ENCODE peak calls at places on chromosomes 3 and 15, in nine cellular contexts. O is Caco-2, P is lower lobe of right lung, G is cardiac muscle cell, I is tibial nerve, L is heart left ventricle, W is psoas muscle, X is esophagus squamous epithelium, R is Peyer's patch. B is an unnamed sample. For H3K9me3, the result is how much of the 10 kb centered on the place peaks cover.

GRCh38 chr3:53254190-53254809 is 1.5 kb downstream of the TKT start:
- DNase-seq in O (no peak), P (no peak), G (peak), I (no peak), L (no peak), W (no peak), X (no peak), R (no peak), B (peak)

GRCh38 chr3:47251689-47252088 is 30.9 kb downstream of the KIF9 start:
- DNase-seq in O (no peak), P (peak), G (peak), I (no peak), L (no peak), W (no peak), X (no peak), R (no peak), B (no peak)

GRCh38 chr3:190513409-190514162 is at the start of gene IL1RAP:
- DNase-seq in O (peak), P (peak), G (peak), I (peak), L (peak), W (peak), X (peak), R (peak), B (peak)

GRCh38 chr3:69144631-69145244 is 22.3 kb upstream of the LMOD3 start:
- DNase-seq in O (no peak), P (no peak), G (no peak), I (no peak), L (no peak), W (no peak), X (no peak), R (no peak), B (no peak)

GRCh38 chr15:72345280-72345679 is 25.3 kb upstream of the CELF6 start:
- DNase-seq in O (no peak), P (no peak), G (no peak), I (no peak), L (no peak), W (no peak), X (no peak), R (no peak), B (no peak)

GRCh38 chr3:65497846-65498245 is 540.9 kb downstream of the MAGI1 start:
- DNase-seq in O (no peak), P (no peak), G (no peak), I (no peak), L (no peak), W (no peak), X (no peak), R (no peak), B (no peak)

GRCh38 chr15:65535192-65535591 is 4.9 kb downstream of the HACD3 start:
- DNase-seq in O (no peak), P (no peak), G (no peak), I (no peak), L (no peak), W (no peak), X (no peak), R (no peak), B (no peak)

GRCh38 chr15:67528536-67528935 is 7.6 kb downstream of the C15orf61 start:
- DNase-seq in O (no peak), P (no peak), G (no peak), I (no peak), L (no peak), W (no peak), X (no peak), R (no peak), B (no peak)

GRCh38 chr3:7518471-7518870 is 657.6 kb downstream of the GRM7 start:
- DNase-seq in O (no peak), P (no peak), G (peak), I (peak), L (no peak), W (no peak), X (no peak), R (no peak), B (no peak)

GRCh38 chr3:194267744-194268658 is 83.1 kb downstream of the CPN2 start:
- DNase-seq in O (peak), P (peak), G (no peak), I (no peak), L (peak), W (peak), X (no peak), R (no peak), B (no peak)

GRCh38 chr15:35958936-35959335 is 413.0 kb upstream of the DPH6 start:
- DNase-seq in O (no peak), P (no peak), G (no peak), I (no peak), L (no peak), W (no peak), X (no peak), R (no peak), B (no peak)

GRCh38 chr3:23916886-23917815 is at the start of the genes NKIRAS1 and RPL15:
- DNase-seq in O (peak), P (peak), G (peak), I (peak), L (peak), W (peak), X (peak), R (peak), B (peak)

GRCh38 chr3:102060814-102061213 is 211.5 kb downstream of the NFKBIZ start:
- DNase-seq in O (no peak), P (no peak), G (no peak), I (no peak), L (no peak), W (no peak), X (no peak), R (no peak), B (no peak)

GRCh38 chr3:33749546-33750215 is 31.6 kb upstream of the CLASP2 start:
- DNase-seq in O (no peak), P (no peak), G (no peak), I (no peak), L (no peak), W (no peak), X (no peak), R (no peak), B (no peak)

GRCh38 chr3:78737988-78738387 is 1029.8 kb downstream of the ROBO1 start:
- DNase-seq in O (no peak), P (no peak), G (no peak), I (no peak), L (no peak), W (no peak), X (no peak), R (no peak), B (no peak)

GRCh38 chr3:100650651-100651611 is 41.5 kb downstream of the ADGRG7 start:
- DNase-seq in O (no peak), P (no peak), G (no peak), I (peak), L (no peak), W (no peak), X (no peak), R (no peak), B (no peak)

GRCh38 chr3:149621218-149622005 is 36.4 kb downstream of the WWTR1 start:
- DNase-seq in O (no peak), P (no peak), G (peak), I (no peak), L (no peak), W (no peak), X (no peak), R (no peak), B (no peak)

GRCh38 chr15:79673416-79674123 is 223.2 kb downstream of the MTHFS start:
- DNase-seq in O (no peak), P (no peak), G (no peak), I (no peak), L (no peak), W (no peak), X (no peak), R (no peak), B (peak)

GRCh38 chr3:31166249-31166885 is 271.9 kb upstream of the GADL1 start:
- DNase-seq in O (no peak), P (no peak), G (no peak), I (no peak), L (no peak), W (no peak), X (no peak), R (no peak), B (no peak)

GRCh38 chr3:75655501-75655904 is 8.6 kb upstream of the FRG2C start:
- DNase-seq in O (no peak), P (no peak), G (peak), I (no peak), L (no peak), W (no peak), X (no peak), R (no peak), B (no peak)

GRCh38 chr15:48424076-48424475 is 92.8 kb downstream of the DUT start:
- DNase-seq in O (no peak), P (no peak), G (no peak), I (no peak), L (no peak), W (no peak), X (no peak), R (no peak), B (no peak)

GRCh38 chr15:86178845-86179244 is 99.2 kb downstream of the AGBL1 start:
- DNase-seq in O (no peak), P (no peak), G (no peak), I (no peak), L (no peak), W (no peak), X (no peak), R (no peak), B (peak)

GRCh38 chr3:43638594-43639447 is 17.0 kb upstream of the ANO10 start:
- DNase-seq in O (peak), P (peak), G (peak), I (no peak), L (no peak), W (no peak), X (no peak), R (no peak), B (no peak)

GRCh38 chr3:188188911-188189310 is 35.0 kb downstream of the LPP start:
- DNase-seq in O (no peak), P (no peak), G (no peak), I (no peak), L (no peak), W (no peak), X (no peak), R (no peak), B (no peak)

GRCh38 chr3:190323241-190323617 is 983 bp upstream of the CLDN1 start:
- DNase-seq in O (no peak), P (no peak), G (no peak), I (peak), L (no peak), W (no peak), X (no peak), R (no peak), B (no peak)

GRCh38 chr3:187051724-187052364 is 87.5 kb downstream of the RPL39L start:
- DNase-seq in O (no peak), P (no peak), G (no peak), I (no peak), L (no peak), W (no peak), X (no peak), R (no peak), B (no peak)

GRCh38 chr3:115615001-115615447 is 8.3 kb upstream of the GAP43 start:
- DNase-seq in O (no peak), P (no peak), G (no peak), I (no peak), L (no peak), W (no peak), X (no peak), R (no peak), B (no peak)

GRCh38 chr3:128312271-128312670 is 154.4 kb downstream of the DNAJB8 start:
- DNase-seq in O (no peak), P (no peak), G (no peak), I (no peak), L (no peak), W (no peak), X (no peak), R (peak), B (no peak)

GRCh38 chr3:50340404-50341329 is at the start of gene RASSF1:
- DNase-seq in O (no peak), P (peak), G (no peak), I (peak), L (peak), W (peak), X (no peak), R (peak), B (no peak)

GRCh38 chr3:112042842-112043280 is 8.3 kb downstream of the TMPRSS7 start:
- DNase-seq in O (no peak), P (no peak), G (no peak), I (no peak), L (no peak), W (no peak), X (no peak), R (no peak), B (no peak)
- H3K9me3 ChIP-seq in O (under half), P (under half), G (under half), I (under half), L (under half), W (under half), X (under half), R (under half), B (under half)

DNA sequence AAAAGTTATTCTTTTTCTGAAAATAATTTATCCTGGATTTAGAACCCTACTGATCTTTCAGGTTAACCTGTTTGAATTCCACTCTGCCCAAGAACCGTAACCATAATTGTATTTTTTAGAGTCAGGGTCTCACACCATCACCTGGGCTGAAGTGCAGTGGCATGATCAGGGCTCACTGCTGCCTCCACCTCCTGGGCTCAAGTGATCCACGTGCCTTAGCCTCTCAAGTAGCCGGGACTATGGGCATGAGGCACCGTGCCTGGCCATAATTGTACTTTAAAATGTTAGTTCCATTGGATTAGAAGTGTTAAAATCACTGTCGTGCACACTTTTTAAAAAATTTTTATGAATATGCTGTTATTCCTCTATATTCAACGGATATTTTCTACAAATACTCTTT is 1.0 kb upstream of the MTMR10 start:
- DNase-seq in O (no peak), P (peak), G (peak), I (no peak), L (no peak), W (no peak), X (no peak), R (no peak), B (no peak)
- H3K4me3 ChIP-seq in O (peak), P (peak), G (peak), I (peak), L (peak), W (peak), X (peak), R (peak), B (peak)

GRCh38 chr3:160684368-160684740 is 7.4 kb downstream of the ARL14 start:
- DNase-seq in O (no peak), P (no peak), G (no peak), I (no peak), L (no peak), W (no peak), X (no peak), R (no peak), B (no peak)

GRCh38 chr3:160686955-160687535 is 10.1 kb downstream of the ARL14 start:
- DNase-seq in O (no peak), P (no peak), G (no peak), I (no peak), L (no peak), W (no peak), X (no peak), R (no peak), B (no peak)

GRCh38 chr3:160691151-160691550 is 14.2 kb downstream of the ARL14 start:
- DNase-seq in O (no peak), P (no peak), G (no peak), I (no peak), L (no peak), W (no peak), X (no peak), R (no peak), B (no peak)

DNA sequence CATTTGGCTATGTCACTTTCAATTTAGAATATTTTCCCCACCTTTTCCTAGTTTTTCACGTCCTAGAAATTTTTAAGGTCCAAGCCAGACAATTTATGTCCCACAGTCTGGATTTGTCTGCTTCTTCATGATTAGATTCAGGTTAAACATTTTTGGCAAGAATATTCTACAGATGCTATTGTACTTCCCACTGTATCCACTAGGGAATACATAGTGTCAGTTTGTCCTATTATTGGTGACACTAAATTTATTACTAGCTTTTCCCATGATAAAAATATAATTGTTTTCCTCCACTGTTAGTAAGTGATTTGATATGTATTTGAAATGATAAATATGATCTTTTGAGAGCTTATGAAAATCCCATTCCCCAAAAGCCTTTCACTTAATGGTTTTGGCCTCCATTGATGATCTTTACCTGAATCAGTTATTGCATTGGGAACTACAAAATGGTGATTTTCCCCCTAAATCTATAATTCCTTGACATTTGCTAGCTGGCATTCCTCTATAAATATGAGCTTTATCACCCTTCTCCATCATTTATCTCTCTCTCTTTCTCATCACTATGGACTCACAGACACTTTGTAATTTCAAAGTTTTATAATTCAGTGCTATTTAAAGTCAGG is 8.3 kb downstream of the ARL14 start:
- DNase-seq in O (no peak), P (no peak), G (no peak), I (no peak), L (no peak), W (no peak), X (no peak), R (no peak), B (no peak)
- TF ChIP-seq CTCF in O (peak), P (no peak), G (peak), I (no peak), L (peak), W (peak), X (peak), R (peak), B (peak)

GRCh38 chr3:110946810-110947209 is 124.8 kb upstream of the NECTIN3 start:
- DNase-seq in O (no peak), P (no peak), G (no peak), I (no peak), L (no peak), W (no peak), X (no peak), R (no peak), B (no peak)

GRCh38 chr3:110940074-110940473 is 131.5 kb upstream of the NECTIN3 start:
- DNase-seq in O (no peak), P (no peak), G (no peak), I (no peak), L (no peak), W (no peak), X (no peak), R (no peak), B (no peak)

GRCh38 chr3:110944782-110945181 is 126.8 kb upstream of the NECTIN3 start:
- DNase-seq in O (no peak), P (no peak), G (no peak), I (no peak), L (no peak), W (no peak), X (no peak), R (no peak), B (no peak)
- H3K9me3 ChIP-seq in O (under half), P (under half), G (under half), I (under half), L (under half), W (under half), X (under half), R (under half), B (under half)

GRCh38 chr3:67073812-67074211 is 75.7 kb downstream of the KBTBD8 start:
- DNase-seq in O (no peak), P (no peak), G (no peak), I (no peak), L (no peak), W (no peak), X (no peak), R (no peak), B (no peak)
- H3K4me3 ChIP-seq in O (no peak), P (no peak), G (no peak), I (no peak), L (no peak), W (no peak), X (no peak), R (no peak), B (no peak)

DNA sequence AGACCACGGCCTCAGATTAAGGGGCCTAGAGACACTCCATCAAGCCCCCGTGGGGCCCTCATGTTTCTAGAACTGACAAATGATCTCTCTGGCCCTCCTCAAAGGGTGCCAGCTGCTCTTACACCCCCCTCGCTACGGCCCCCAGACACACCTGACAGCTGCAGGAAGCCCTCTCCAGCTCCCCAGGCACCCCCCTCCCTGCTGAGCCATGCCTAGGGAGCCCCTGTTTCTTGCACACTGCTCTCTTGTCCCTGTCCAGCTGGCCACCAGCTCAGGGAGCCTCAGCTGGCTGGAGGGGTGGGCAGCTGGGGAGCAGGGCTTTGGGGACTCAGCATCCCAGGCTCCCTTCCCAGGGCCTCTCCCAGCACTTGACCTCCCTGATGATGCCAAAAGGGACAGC is 14.8 kb downstream of the TNK2 start:
- DNase-seq in O (no peak), P (no peak), G (no peak), I (no peak), L (no peak), W (peak), X (no peak), R (no peak), B (no peak)
- TF ChIP-seq CTCF in O (no peak), P (no peak), G (no peak), I (no peak), L (no peak), W (no peak), X (no peak), R (no peak), B (no peak)

B was measured in WERI-Rb-1.